ENCODE peak calls at places on chromosome 19, in five cellular contexts. One of them, this sample, is unnamed.

GRCh38 chr19:20478936-20479335 is 86.6 kb downstream of the ZNF737 start:
- DNase-seq in AG20443: no peak
- DNase-seq in Calu3: no peak
- DNase-seq in amygdala: no peak
- DNase-seq in neuronal stem cell: no peak
- DNase-seq in this sample: no peak

GRCh38 chr19:11375143-11375948 is 880 bp downstream of the SWSAP1 start:
- DNase-seq in AG20443: no peak
- DNase-seq in Calu3: peak; percentile 7
- DNase-seq in amygdala: peak; percentile 54
- DNase-seq in neuronal stem cell: no peak
- DNase-seq in this sample: peak; percentile 58

GRCh38 chr19:11234486-11235075 is 4.8 kb upstream of the ANGPTL8 start:
- DNase-seq in AG20443: no peak
- DNase-seq in Calu3: no peak
- DNase-seq in amygdala: no peak
- DNase-seq in neuronal stem cell: no peak
- DNase-seq in this sample: no peak

GRCh38 chr19:57002195-57002601 is 117.6 kb upstream of the USP29 start:
- DNase-seq in AG20443: no peak
- DNase-seq in Calu3: no peak
- DNase-seq in amygdala: no peak
- DNase-seq in neuronal stem cell: no peak
- DNase-seq in this sample: no peak

GRCh38 chr19:19653597-19654147 is 9.8 kb downstream of the ATP13A1 start:
- DNase-seq in AG20443: no peak
- DNase-seq in Calu3: no peak
- DNase-seq in amygdala: no peak
- DNase-seq in neuronal stem cell: no peak
- DNase-seq in this sample: no peak

GRCh38 chr19:38168632-38169031 is 55.4 kb downstream of the DPF1 start:
- DNase-seq in AG20443: no peak
- DNase-seq in Calu3: no peak
- DNase-seq in amygdala: no peak
- DNase-seq in neuronal stem cell: no peak
- DNase-seq in this sample: no peak

GRCh38 chr19:18763674-18764590 is 27.2 kb downstream of the COMP start:
- DNase-seq in AG20443: peak; percentile 91
- DNase-seq in Calu3: no peak
- DNase-seq in amygdala: no peak
- DNase-seq in neuronal stem cell: no peak
- DNase-seq in this sample: no peak

GRCh38 chr19:18656337-18657086 is 19.7 kb downstream of the KLHL26 start:
- DNase-seq in AG20443: no peak
- DNase-seq in Calu3: no peak
- DNase-seq in amygdala: no peak
- DNase-seq in neuronal stem cell: no peak
- DNase-seq in this sample: no peak

GRCh38 chr19:11483176-11484111 is 2.6 kb upstream of the ELAVL3 start:
- DNase-seq in AG20443: no peak
- DNase-seq in Calu3: no peak
- DNase-seq in amygdala: no peak
- DNase-seq in neuronal stem cell: no peak
- DNase-seq in this sample: peak; percentile 31

GRCh38 chr19:27966390-27966816 is 1246.5 kb downstream of the UQCRFS1 start:
- DNase-seq in AG20443: peak; percentile 27
- DNase-seq in Calu3: no peak
- DNase-seq in amygdala: no peak
- DNase-seq in neuronal stem cell: no peak
- DNase-seq in this sample: no peak